ENCODE peak calls at places on chromosomes 4 and X, in ten cellular contexts. H is Right ventricle myocardium superior, J is posterior cingulate gyrus, P is EH, D is NCI-H524, R is left ventricle myocardium inferior, E is body of pancreas, G is lower lobe of right lung, M is fibroblast of the aortic adventitia, S is activated gamma-delta T cell treated with Interleukin-2 at 50 U/mL for 16 hours. I is an unnamed sample.

GRCh38 chr4:123750044-123750443 is 353.4 kb downstream of the SPRY1 start:
- DNase-seq in E (no peak), G (no peak), S (no peak), H (no peak), M (no peak), R (peak), D (peak), J (no peak), P (no peak), I (no peak)

GRCh38 chr4:84492737-84493091 is 6.4 kb downstream of the NKX6-1 start:
- DNase-seq in J (no peak), P (no peak), H (no peak), G (no peak), E (no peak), D (no peak), R (no peak), M (no peak), S (no peak), I (no peak)

GRCh38 chr4:107863850-107864371 is 39.2 kb downstream of the SGMS2 start:
- DNase-seq in G (no peak), P (peak), M (peak), H (peak), E (peak), J (peak), D (no peak), S (no peak), R (peak), I (no peak)

GRCh38 chrX:108199691-108200090 is 108.1 kb downstream of the ATG4A start:
- DNase-seq in S (no peak), E (peak), D (peak), G (no peak), J (no peak), H (no peak), P (peak), M (peak), R (no peak), I (no peak)

GRCh38 chrX:153772608-153773217 is 8.1 kb upstream of the SRPK3 start:
- DNase-seq in S (no peak), E (no peak), D (no peak), G (no peak), P (no peak), J (peak), M (no peak), H (peak), R (no peak), I (peak)

GRCh38 chrX:23509256-23509655 is 158.0 kb upstream of the PRDX4 start:
- DNase-seq in R (no peak), H (no peak), G (no peak), S (no peak), J (no peak), D (no peak), M (no peak), P (no peak), E (no peak), I (no peak)

GRCh38 chr4:128288689-128289106 is 1.1 kb upstream of the PGRMC2 start:
- DNase-seq in P (peak), J (no peak), R (no peak), G (no peak), S (peak), M (peak), D (no peak), H (no peak), E (peak), I (no peak)

GRCh38 chr4:91092398-91092955 is 965.3 kb downstream of the CCSER1 start:
- DNase-seq in H (no peak), E (no peak), S (no peak), J (no peak), D (no peak), R (no peak), P (no peak), M (no peak), G (no peak), I (no peak)

GRCh38 chr4:118589471-118590055 is 95.6 kb upstream of the METTL14 start:
- DNase-seq in H (no peak), J (no peak), P (no peak), G (no peak), S (no peak), R (no peak), E (no peak), M (no peak), D (no peak), I (no peak)

GRCh38 chr4:32847466-32847865 is 2127.3 kb downstream of the PCDH7 start:
- DNase-seq in S (no peak), G (no peak), D (no peak), H (no peak), J (no peak), R (no peak), P (no peak), E (no peak), M (peak), I (no peak)

GRCh38 chrX:123920065-123920785 is 41.3 kb upstream of the STAG2 start:
- DNase-seq in S (no peak), H (no peak), P (peak), D (no peak), J (no peak), M (peak), G (no peak), E (no peak), R (no peak), I (no peak)

GRCh38 chrX:67787196-67787595 is 243.4 kb downstream of the AR start:
- DNase-seq in S (no peak), D (no peak), P (peak), E (no peak), M (peak), G (no peak), H (no peak), R (no peak), J (no peak), I (no peak)

GRCh38 chr4:158253350-158253980 is 43.2 kb downstream of the TMEM144 start:
- DNase-seq in H (no peak), P (peak), M (peak), R (no peak), G (no peak), E (peak), J (no peak), D (peak), S (peak), I (no peak)

GRCh38 chr4:87192155-87192919 is 28.1 kb downstream of the KLHL8 start:
- DNase-seq in J (no peak), E (no peak), H (no peak), M (no peak), G (no peak), R (no peak), D (no peak), P (peak), S (no peak), I (no peak)

GRCh38 chr4:91448668-91449330 is 855.0 kb upstream of the GRID2 start:
- DNase-seq in G (no peak), R (no peak), P (no peak), E (no peak), M (no peak), J (no peak), H (no peak), D (no peak), S (no peak), I (no peak)

GRCh38 chrX:15786930-15787329 is 3.4 kb upstream of the ZRSR2 start:
- DNase-seq in H (peak), P (no peak), S (no peak), M (no peak), G (peak), R (no peak), D (no peak), E (peak), J (no peak), I (no peak)

GRCh38 chr4:3316146-3316545 is 23.3 kb downstream of the RGS12 start:
- DNase-seq in D (no peak), H (peak), J (peak), G (no peak), E (no peak), P (no peak), M (no peak), R (no peak), S (no peak), I (peak)

GRCh38 chrX:39477031-39477430 is 620.7 kb downstream of the BCOR start:
- DNase-seq in R (no peak), P (no peak), M (no peak), J (no peak), D (no peak), H (no peak), E (no peak), G (no peak), S (no peak), I (no peak)

GRCh38 chr4:17189322-17189721 is 290.9 kb upstream of the LDB2 start:
- DNase-seq in D (no peak), E (peak), R (no peak), G (no peak), M (peak), P (peak), H (no peak), J (no peak), S (no peak), I (no peak)

GRCh38 chrX:18151661-18152060 is 69.0 kb downstream of the BEND2 start:
- DNase-seq in J (no peak), M (no peak), S (no peak), R (no peak), D (no peak), E (no peak), P (no peak), G (no peak), H (no peak), I (no peak)

GRCh38 chr4:186592961-186593586 is 37.7 kb upstream of the MTNR1A start:
- DNase-seq in H (no peak), D (no peak), J (no peak), P (peak), S (no peak), R (no peak), G (no peak), M (no peak), E (no peak), I (no peak)

I was measured in upper lobe of right lung.